ENCODE peak calls at places on chromosomes 4 and X, in nine cellular contexts. One of them, this sample, is unnamed.

GRCh38 chr4:61277785-61278184 is 77.7 kb downstream of the ADGRL3 start:
- DNase-seq in astrocyte of the spinal cord: peak; percentile 13
- DNase-seq in upper lobe of right lung: no peak
- DNase-seq in nephron progenitor cell: no peak
- DNase-seq in mesenteric fat pad: no peak
- DNase-seq in stimulated activated CD4-positive, alpha-beta T cell treated with anti-CD3 and anti-CD28 coated beads, Interleukin-2, amount 100 ng/mL, for 24 hours: no peak
- DNase-seq in NCI-H1105 treated with DMSO at 0.1 percent for 48 hours: peak; percentile 87
- DNase-seq in left ventricle myocardium inferior: no peak
- DNase-seq in EH: no peak
- DNase-seq in this sample: no peak

GRCh38 chr4:33453916-33454315 is 2733.7 kb downstream of the PCDH7 start:
- DNase-seq in astrocyte of the spinal cord: no peak
- DNase-seq in upper lobe of right lung: no peak
- DNase-seq in nephron progenitor cell: no peak
- DNase-seq in mesenteric fat pad: no peak
- DNase-seq in stimulated activated CD4-positive, alpha-beta T cell treated with anti-CD3 and anti-CD28 coated beads, Interleukin-2, amount 100 ng/mL, for 24 hours: no peak
- DNase-seq in NCI-H1105 treated with DMSO at 0.1 percent for 48 hours: no peak
- DNase-seq in left ventricle myocardium inferior: no peak
- DNase-seq in EH: no peak
- DNase-seq in this sample: no peak

GRCh38 chr4:21858971-21859370 is 89.6 kb downstream of the KCNIP4 start:
- DNase-seq in astrocyte of the spinal cord: peak; percentile 31
- DNase-seq in upper lobe of right lung: no peak
- DNase-seq in nephron progenitor cell: no peak
- DNase-seq in mesenteric fat pad: no peak
- DNase-seq in stimulated activated CD4-positive, alpha-beta T cell treated with anti-CD3 and anti-CD28 coated beads, Interleukin-2, amount 100 ng/mL, for 24 hours: no peak
- DNase-seq in NCI-H1105 treated with DMSO at 0.1 percent for 48 hours: no peak
- DNase-seq in left ventricle myocardium inferior: no peak
- DNase-seq in EH: peak; percentile 76
- DNase-seq in this sample: peak; percentile 62

GRCh38 chr4:2322801-2323200 is 60.9 kb upstream of the MXD4 start:
- DNase-seq in astrocyte of the spinal cord: no peak
- DNase-seq in upper lobe of right lung: no peak
- DNase-seq in nephron progenitor cell: no peak
- DNase-seq in mesenteric fat pad: no peak
- DNase-seq in stimulated activated CD4-positive, alpha-beta T cell treated with anti-CD3 and anti-CD28 coated beads, Interleukin-2, amount 100 ng/mL, for 24 hours: no peak
- DNase-seq in NCI-H1105 treated with DMSO at 0.1 percent for 48 hours: no peak
- DNase-seq in left ventricle myocardium inferior: no peak
- DNase-seq in EH: peak; percentile 70
- DNase-seq in this sample: no peak

GRCh38 chrX:67636532-67636931 is 92.7 kb downstream of the AR start:
- DNase-seq in astrocyte of the spinal cord: peak; percentile 11
- DNase-seq in upper lobe of right lung: no peak
- DNase-seq in nephron progenitor cell: no peak
- DNase-seq in mesenteric fat pad: no peak
- DNase-seq in stimulated activated CD4-positive, alpha-beta T cell treated with anti-CD3 and anti-CD28 coated beads, Interleukin-2, amount 100 ng/mL, for 24 hours: no peak
- DNase-seq in NCI-H1105 treated with DMSO at 0.1 percent for 48 hours: no peak
- DNase-seq in left ventricle myocardium inferior: no peak
- DNase-seq in EH: peak; percentile 56
- DNase-seq in this sample: peak; percentile 11

GRCh38 chr4:40521957-40522356 is 107.7 kb downstream of the RBM47 start:
- DNase-seq in astrocyte of the spinal cord: no peak
- DNase-seq in upper lobe of right lung: no peak
- DNase-seq in nephron progenitor cell: no peak
- DNase-seq in mesenteric fat pad: no peak
- DNase-seq in stimulated activated CD4-positive, alpha-beta T cell treated with anti-CD3 and anti-CD28 coated beads, Interleukin-2, amount 100 ng/mL, for 24 hours: no peak
- DNase-seq in NCI-H1105 treated with DMSO at 0.1 percent for 48 hours: no peak
- DNase-seq in left ventricle myocardium inferior: no peak
- DNase-seq in EH: no peak
- DNase-seq in this sample: no peak

GRCh38 chrX:1012678-1013300 is 199.7 kb downstream of the CRLF2 start:
- DNase-seq in astrocyte of the spinal cord: no peak
- DNase-seq in upper lobe of right lung: peak; percentile 29
- DNase-seq in nephron progenitor cell: no peak
- DNase-seq in mesenteric fat pad: no peak
- DNase-seq in stimulated activated CD4-positive, alpha-beta T cell treated with anti-CD3 and anti-CD28 coated beads, Interleukin-2, amount 100 ng/mL, for 24 hours: peak; percentile 19
- DNase-seq in NCI-H1105 treated with DMSO at 0.1 percent for 48 hours: no peak
- DNase-seq in left ventricle myocardium inferior: no peak
- DNase-seq in EH: no peak
- DNase-seq in this sample: no peak

GRCh38 chrX:118988913-118989312 is 14.5 kb downstream of the LONRF3 start:
- DNase-seq in astrocyte of the spinal cord: no peak
- DNase-seq in upper lobe of right lung: no peak
- DNase-seq in nephron progenitor cell: no peak
- DNase-seq in mesenteric fat pad: no peak
- DNase-seq in stimulated activated CD4-positive, alpha-beta T cell treated with anti-CD3 and anti-CD28 coated beads, Interleukin-2, amount 100 ng/mL, for 24 hours: no peak
- DNase-seq in NCI-H1105 treated with DMSO at 0.1 percent for 48 hours: no peak
- DNase-seq in left ventricle myocardium inferior: no peak
- DNase-seq in EH: no peak
- DNase-seq in this sample: no peak

GRCh38 chr4:100162027-100162685 is 28.1 kb downstream of the DDIT4L start:
- DNase-seq in astrocyte of the spinal cord: no peak
- DNase-seq in upper lobe of right lung: no peak
- DNase-seq in nephron progenitor cell: no peak
- DNase-seq in mesenteric fat pad: no peak
- DNase-seq in stimulated activated CD4-positive, alpha-beta T cell treated with anti-CD3 and anti-CD28 coated beads, Interleukin-2, amount 100 ng/mL, for 24 hours: no peak
- DNase-seq in NCI-H1105 treated with DMSO at 0.1 percent for 48 hours: no peak
- DNase-seq in left ventricle myocardium inferior: no peak
- DNase-seq in EH: no peak
- DNase-seq in this sample: no peak

GRCh38 chr4:110073045-110073845 is 125.2 kb downstream of the ELOVL6 start:
- DNase-seq in astrocyte of the spinal cord: peak; percentile 54
- DNase-seq in upper lobe of right lung: no peak
- DNase-seq in nephron progenitor cell: no peak
- DNase-seq in mesenteric fat pad: no peak
- DNase-seq in stimulated activated CD4-positive, alpha-beta T cell treated with anti-CD3 and anti-CD28 coated beads, Interleukin-2, amount 100 ng/mL, for 24 hours: no peak
- DNase-seq in NCI-H1105 treated with DMSO at 0.1 percent for 48 hours: no peak
- DNase-seq in left ventricle myocardium inferior: peak; percentile 29
- DNase-seq in EH: no peak
- DNase-seq in this sample: peak; percentile 61

GRCh38 chr4:103998752-103999151 is 279.0 kb upstream of the TACR3 start:
- DNase-seq in astrocyte of the spinal cord: no peak
- DNase-seq in upper lobe of right lung: no peak
- DNase-seq in nephron progenitor cell: no peak
- DNase-seq in mesenteric fat pad: no peak
- DNase-seq in stimulated activated CD4-positive, alpha-beta T cell treated with anti-CD3 and anti-CD28 coated beads, Interleukin-2, amount 100 ng/mL, for 24 hours: no peak
- DNase-seq in NCI-H1105 treated with DMSO at 0.1 percent for 48 hours: no peak
- DNase-seq in left ventricle myocardium inferior: no peak
- DNase-seq in EH: no peak
- DNase-seq in this sample: no peak

GRCh38 chrX:120200851-120201250 is 42.4 kb downstream of the RHOXF2 start:
- DNase-seq in astrocyte of the spinal cord: no peak
- DNase-seq in upper lobe of right lung: no peak
- DNase-seq in nephron progenitor cell: no peak
- DNase-seq in mesenteric fat pad: no peak
- DNase-seq in stimulated activated CD4-positive, alpha-beta T cell treated with anti-CD3 and anti-CD28 coated beads, Interleukin-2, amount 100 ng/mL, for 24 hours: no peak
- DNase-seq in NCI-H1105 treated with DMSO at 0.1 percent for 48 hours: no peak
- DNase-seq in left ventricle myocardium inferior: no peak
- DNase-seq in EH: no peak
- DNase-seq in this sample: no peak

GRCh38 chr4:139530833-139531427 is 25.1 kb downstream of the SETD7 start:
- DNase-seq in astrocyte of the spinal cord: no peak
- DNase-seq in upper lobe of right lung: no peak
- DNase-seq in nephron progenitor cell: peak; percentile 72
- DNase-seq in mesenteric fat pad: no peak
- DNase-seq in stimulated activated CD4-positive, alpha-beta T cell treated with anti-CD3 and anti-CD28 coated beads, Interleukin-2, amount 100 ng/mL, for 24 hours: peak; percentile 57
- DNase-seq in NCI-H1105 treated with DMSO at 0.1 percent for 48 hours: no peak
- DNase-seq in left ventricle myocardium inferior: no peak
- DNase-seq in EH: peak; percentile 35
- DNase-seq in this sample: peak; percentile 69

GRCh38 chrX:46444011-46444410 is 101.2 kb downstream of the ZNF674 start:
- DNase-seq in astrocyte of the spinal cord: peak; percentile 87
- DNase-seq in upper lobe of right lung: no peak
- DNase-seq in nephron progenitor cell: no peak
- DNase-seq in mesenteric fat pad: no peak
- DNase-seq in stimulated activated CD4-positive, alpha-beta T cell treated with anti-CD3 and anti-CD28 coated beads, Interleukin-2, amount 100 ng/mL, for 24 hours: no peak
- DNase-seq in NCI-H1105 treated with DMSO at 0.1 percent for 48 hours: no peak
- DNase-seq in left ventricle myocardium inferior: no peak
- DNase-seq in EH: peak; percentile 92
- DNase-seq in this sample: peak; percentile 90

GRCh38 chrX:15804563-15804962 is 14.3 kb downstream of the ZRSR2 start:
- DNase-seq in astrocyte of the spinal cord: no peak
- DNase-seq in upper lobe of right lung: no peak
- DNase-seq in nephron progenitor cell: no peak
- DNase-seq in mesenteric fat pad: no peak
- DNase-seq in stimulated activated CD4-positive, alpha-beta T cell treated with anti-CD3 and anti-CD28 coated beads, Interleukin-2, amount 100 ng/mL, for 24 hours: no peak
- DNase-seq in NCI-H1105 treated with DMSO at 0.1 percent for 48 hours: no peak
- DNase-seq in left ventricle myocardium inferior: no peak
- DNase-seq in EH: no peak
- DNase-seq in this sample: no peak

GRCh38 chr4:123667496-123667895 is 270.9 kb downstream of the SPRY1 start:
- DNase-seq in astrocyte of the spinal cord: peak; percentile 62
- DNase-seq in upper lobe of right lung: no peak
- DNase-seq in nephron progenitor cell: no peak
- DNase-seq in mesenteric fat pad: no peak
- DNase-seq in stimulated activated CD4-positive, alpha-beta T cell treated with anti-CD3 and anti-CD28 coated beads, Interleukin-2, amount 100 ng/mL, for 24 hours: no peak
- DNase-seq in NCI-H1105 treated with DMSO at 0.1 percent for 48 hours: no peak
- DNase-seq in left ventricle myocardium inferior: no peak
- DNase-seq in EH: peak; percentile 49
- DNase-seq in this sample: no peak

GRCh38 chr4:123023647-123024046 is 101.2 kb upstream of the NUDT6 start:
- DNase-seq in astrocyte of the spinal cord: no peak
- DNase-seq in upper lobe of right lung: no peak
- DNase-seq in nephron progenitor cell: no peak
- DNase-seq in mesenteric fat pad: no peak
- DNase-seq in stimulated activated CD4-positive, alpha-beta T cell treated with anti-CD3 and anti-CD28 coated beads, Interleukin-2, amount 100 ng/mL, for 24 hours: no peak
- DNase-seq in NCI-H1105 treated with DMSO at 0.1 percent for 48 hours: no peak
- DNase-seq in left ventricle myocardium inferior: no peak
- DNase-seq in EH: no peak
- DNase-seq in this sample: no peak

GRCh38 chrX:28177202-28177601 is 196.0 kb upstream of the DCAF8L1 start:
- DNase-seq in astrocyte of the spinal cord: no peak
- DNase-seq in upper lobe of right lung: no peak
- DNase-seq in nephron progenitor cell: no peak
- DNase-seq in mesenteric fat pad: no peak
- DNase-seq in stimulated activated CD4-positive, alpha-beta T cell treated with anti-CD3 and anti-CD28 coated beads, Interleukin-2, amount 100 ng/mL, for 24 hours: no peak
- DNase-seq in NCI-H1105 treated with DMSO at 0.1 percent for 48 hours: no peak
- DNase-seq in left ventricle myocardium inferior: no peak
- DNase-seq in EH: no peak
- DNase-seq in this sample: no peak